ENCODE peak calls at places on chromosomes 11 and 22, in seven cellular contexts. One of them, this sample, is unnamed. For H4K20me1, the result is how much of the 10 kb centered on the place peaks cover.

GRCh38 chr11:100528872-100529416 is 158.1 kb upstream of the ARHGAP42 start:
- DNase-seq in mammary epithelial cell: no peak
- DNase-seq in DND-41: no peak
- DNase-seq in PC-3: no peak
- DNase-seq in IMR-90: no peak
- DNase-seq in GM23338: no peak
- DNase-seq in HCT116: no peak
- DNase-seq in this sample: no peak

GRCh38 chr11:113001709-113002108 is 40.5 kb downstream of the NCAM1 start:
- DNase-seq in mammary epithelial cell: no peak
- DNase-seq in DND-41: no peak
- DNase-seq in PC-3: no peak
- DNase-seq in IMR-90: no peak
- DNase-seq in GM23338: no peak
- DNase-seq in HCT116: no peak
- DNase-seq in this sample: no peak

GRCh38 chr11:87662287-87662686 is 513.0 kb downstream of the RAB38 start:
- DNase-seq in mammary epithelial cell: no peak
- DNase-seq in DND-41: no peak
- DNase-seq in PC-3: no peak
- DNase-seq in IMR-90: no peak
- DNase-seq in GM23338: no peak
- DNase-seq in HCT116: no peak
- DNase-seq in this sample: peak

GRCh38 chr22:48153726-48154125 is 1391.3 kb downstream of the TBC1D22A start:
- DNase-seq in mammary epithelial cell: no peak
- DNase-seq in DND-41: no peak
- DNase-seq in PC-3: no peak
- DNase-seq in IMR-90: no peak
- DNase-seq in GM23338: no peak
- DNase-seq in HCT116: no peak
- DNase-seq in this sample: no peak

GRCh38 chr11:30908272-30908671 is 322.1 kb upstream of the MPPED2 start:
- DNase-seq in mammary epithelial cell: no peak
- DNase-seq in DND-41: no peak
- DNase-seq in PC-3: no peak
- DNase-seq in IMR-90: no peak
- DNase-seq in GM23338: no peak
- DNase-seq in HCT116: no peak
- DNase-seq in this sample: no peak

GRCh38 chr11:76025068-76025467 is 181.2 kb downstream of the WNT11 start:
- DNase-seq in mammary epithelial cell: peak
- DNase-seq in DND-41: no peak
- DNase-seq in PC-3: no peak
- DNase-seq in IMR-90: peak
- DNase-seq in GM23338: no peak
- DNase-seq in HCT116: no peak
- DNase-seq in this sample: peak

GRCh38 chr11:7571640-7572000 is 57.8 kb downstream of the PPFIBP2 start:
- DNase-seq in mammary epithelial cell: peak
- DNase-seq in DND-41: peak
- DNase-seq in PC-3: peak
- DNase-seq in IMR-90: peak
- DNase-seq in GM23338: peak
- DNase-seq in HCT116: peak
- DNase-seq in this sample: no peak

GRCh38 chr11:16820324-16821092 is 82.1 kb downstream of the C11orf58 start:
- DNase-seq in mammary epithelial cell: peak
- DNase-seq in DND-41: peak
- DNase-seq in PC-3: peak
- DNase-seq in IMR-90: peak
- DNase-seq in GM23338: peak
- DNase-seq in HCT116: peak
- DNase-seq in this sample: peak

GRCh38 chr11:45208135-45208534 is 61.7 kb downstream of the PRDM11 start:
- DNase-seq in mammary epithelial cell: no peak
- DNase-seq in DND-41: no peak
- DNase-seq in PC-3: no peak
- DNase-seq in IMR-90: no peak
- DNase-seq in GM23338: peak
- DNase-seq in HCT116: no peak
- DNase-seq in this sample: no peak

GRCh38 chr11:12777208-12777874 is 103.1 kb downstream of the TEAD1 start:
- DNase-seq in mammary epithelial cell: peak
- DNase-seq in DND-41: no peak
- DNase-seq in PC-3: peak
- DNase-seq in IMR-90: peak
- DNase-seq in GM23338: no peak
- DNase-seq in HCT116: no peak
- DNase-seq in this sample: peak

GRCh38 chr11:12211331-12212065 is 101.1 kb downstream of the MICAL2 start:
- DNase-seq in mammary epithelial cell: no peak
- DNase-seq in DND-41: no peak
- DNase-seq in PC-3: no peak
- DNase-seq in IMR-90: no peak
- DNase-seq in GM23338: no peak
- DNase-seq in HCT116: no peak
- DNase-seq in this sample: no peak

GRCh38 chr11:1054143-1055108 is 17.9 kb upstream of the MUC6 start:
- DNase-seq in mammary epithelial cell: no peak
- DNase-seq in DND-41: no peak
- DNase-seq in PC-3: peak
- DNase-seq in IMR-90: no peak
- DNase-seq in GM23338: no peak
- DNase-seq in HCT116: no peak
- DNase-seq in this sample: peak

GRCh38 chr11:2975594-2975993 is 16.5 kb downstream of the NAP1L4 start:
- DNase-seq in mammary epithelial cell: no peak
- DNase-seq in DND-41: peak
- DNase-seq in PC-3: peak
- DNase-seq in IMR-90: peak
- DNase-seq in GM23338: peak
- DNase-seq in HCT116: peak
- DNase-seq in this sample: no peak

GRCh38 chr11:2540521-2541320 is 95.9 kb downstream of the KCNQ1 start:
- DNase-seq in mammary epithelial cell: no peak
- DNase-seq in DND-41: no peak
- DNase-seq in PC-3: no peak
- DNase-seq in IMR-90: no peak
- DNase-seq in GM23338: no peak
- DNase-seq in HCT116: no peak
- DNase-seq in this sample: peak

GRCh38 chr11:27467181-27467913 is 5.2 kb downstream of the LGR4 start:
- DNase-seq in mammary epithelial cell: no peak
- DNase-seq in DND-41: no peak
- DNase-seq in PC-3: no peak
- DNase-seq in IMR-90: no peak
- DNase-seq in GM23338: no peak
- DNase-seq in HCT116: no peak
- DNase-seq in this sample: no peak

GRCh38 chr22:48897959-48898358 is 929.7 kb downstream of the BRD1 start:
- DNase-seq in mammary epithelial cell: no peak
- DNase-seq in DND-41: no peak
- DNase-seq in PC-3: no peak
- DNase-seq in IMR-90: no peak
- DNase-seq in GM23338: no peak
- DNase-seq in HCT116: no peak
- DNase-seq in this sample: no peak

GRCh38 chr11:96221244-96222070 is 121.5 kb downstream of the MAML2 start:
- DNase-seq in mammary epithelial cell: no peak
- DNase-seq in DND-41: no peak
- DNase-seq in PC-3: no peak
- DNase-seq in IMR-90: no peak
- DNase-seq in GM23338: no peak
- DNase-seq in HCT116: no peak
- DNase-seq in this sample: no peak

GRCh38 chr22:24548812-24549211 is 6.1 kb downstream of the GUCD1 start:
- DNase-seq in mammary epithelial cell: no peak
- DNase-seq in DND-41: no peak
- DNase-seq in PC-3: no peak
- DNase-seq in IMR-90: no peak
- DNase-seq in GM23338: no peak
- DNase-seq in HCT116: no peak
- DNase-seq in this sample: peak

GRCh38 chr11:121700968-121701367 is 248.2 kb upstream of the SORL1-AS1 start:
- DNase-seq in mammary epithelial cell: no peak
- DNase-seq in DND-41: no peak
- DNase-seq in PC-3: no peak
- DNase-seq in IMR-90: no peak
- DNase-seq in GM23338: no peak
- DNase-seq in HCT116: no peak
- DNase-seq in this sample: no peak

GRCh38 chr11:93005239-93005638 is 35.8 kb downstream of the MTNR1B start:
- DNase-seq in mammary epithelial cell: peak
- DNase-seq in DND-41: no peak
- DNase-seq in PC-3: peak
- DNase-seq in IMR-90: peak
- DNase-seq in GM23338: no peak
- DNase-seq in HCT116: no peak
- DNase-seq in this sample: peak

GRCh38 chr11:123570939-123571590 is 83.4 kb downstream of the SCN3B start:
- DNase-seq in mammary epithelial cell: no peak
- DNase-seq in DND-41: no peak
- DNase-seq in PC-3: no peak
- DNase-seq in IMR-90: no peak
- DNase-seq in GM23338: no peak
- DNase-seq in HCT116: no peak
- DNase-seq in this sample: peak

GRCh38 chr11:27807594-27807993 is 107.3 kb upstream of the BDNF start:
- DNase-seq in mammary epithelial cell: no peak
- DNase-seq in DND-41: no peak
- DNase-seq in PC-3: no peak
- DNase-seq in IMR-90: peak
- DNase-seq in GM23338: no peak
- DNase-seq in HCT116: no peak
- DNase-seq in this sample: peak

GRCh38 chr11:13137778-13138400 is 128.8 kb downstream of the RASSF10 start:
- DNase-seq in mammary epithelial cell: peak
- DNase-seq in DND-41: no peak
- DNase-seq in PC-3: peak
- DNase-seq in IMR-90: peak
- DNase-seq in GM23338: no peak
- DNase-seq in HCT116: no peak
- DNase-seq in this sample: no peak

GRCh38 chr11:9577032-9577431 is 3.6 kb downstream of the WEE1 start:
- DNase-seq in mammary epithelial cell: peak
- DNase-seq in DND-41: no peak
- DNase-seq in PC-3: no peak
- DNase-seq in IMR-90: peak
- DNase-seq in GM23338: no peak
- DNase-seq in HCT116: no peak
- DNase-seq in this sample: peak
- H3K4me3 ChIP-seq in mammary epithelial cell: peak
- H3K4me3 ChIP-seq in DND-41: peak
- H3K4me3 ChIP-seq in PC-3: peak
- H3K4me3 ChIP-seq in IMR-90: peak
- H3K4me3 ChIP-seq in GM23338: peak
- H3K4me3 ChIP-seq in HCT116: no peak
- H3K4me3 ChIP-seq in this sample: peak

DNA sequence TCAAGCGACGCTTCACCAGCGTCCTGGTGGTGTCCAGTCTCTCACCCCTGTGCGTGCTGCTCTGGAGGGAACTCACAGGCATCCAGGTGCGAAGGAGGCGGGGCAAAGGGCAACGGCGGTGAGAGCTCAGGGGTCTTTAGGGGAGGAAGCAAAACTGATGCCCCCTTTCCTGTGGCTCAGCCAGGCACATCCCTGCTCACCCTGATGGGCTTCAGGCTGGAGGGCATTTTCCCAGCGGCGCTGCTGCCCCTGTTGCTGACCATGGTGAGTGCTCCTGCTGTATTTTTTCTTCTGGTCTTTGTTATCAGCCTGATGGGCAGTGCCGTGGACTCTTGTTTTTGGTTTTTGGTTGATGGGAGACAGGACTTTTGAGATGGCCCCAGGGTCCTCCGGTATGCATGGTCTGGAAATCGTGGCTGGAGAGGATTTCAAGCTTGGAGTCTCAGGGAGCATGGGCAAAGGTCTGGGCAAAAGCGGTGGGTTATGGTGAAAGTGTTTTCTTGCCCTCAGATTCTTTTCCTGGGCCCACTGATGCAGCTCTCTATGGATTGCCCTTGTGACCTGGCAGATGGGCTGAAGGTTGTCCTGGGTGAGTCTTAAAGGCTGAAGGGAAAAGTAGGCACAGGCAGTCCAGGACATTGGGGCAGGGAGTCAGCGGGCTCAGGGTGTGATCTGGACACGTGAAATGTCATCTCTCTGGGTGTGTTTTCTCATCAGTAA is 695 bp downstream of the RCE1 start:
- DNase-seq in mammary epithelial cell: no peak
- DNase-seq in DND-41: no peak
- DNase-seq in PC-3: no peak
- DNase-seq in IMR-90: no peak
- DNase-seq in GM23338: no peak
- DNase-seq in HCT116: no peak
- DNase-seq in this sample: peak
- TF ChIP-seq CTCF in mammary epithelial cell: no peak
- TF ChIP-seq CTCF in DND-41: no peak
- TF ChIP-seq CTCF in PC-3: no peak
- TF ChIP-seq CTCF in IMR-90: no peak
- TF ChIP-seq CTCF in GM23338: no peak
- TF ChIP-seq CTCF in HCT116: no peak
- TF ChIP-seq CTCF in this sample: no peak

DNA sequence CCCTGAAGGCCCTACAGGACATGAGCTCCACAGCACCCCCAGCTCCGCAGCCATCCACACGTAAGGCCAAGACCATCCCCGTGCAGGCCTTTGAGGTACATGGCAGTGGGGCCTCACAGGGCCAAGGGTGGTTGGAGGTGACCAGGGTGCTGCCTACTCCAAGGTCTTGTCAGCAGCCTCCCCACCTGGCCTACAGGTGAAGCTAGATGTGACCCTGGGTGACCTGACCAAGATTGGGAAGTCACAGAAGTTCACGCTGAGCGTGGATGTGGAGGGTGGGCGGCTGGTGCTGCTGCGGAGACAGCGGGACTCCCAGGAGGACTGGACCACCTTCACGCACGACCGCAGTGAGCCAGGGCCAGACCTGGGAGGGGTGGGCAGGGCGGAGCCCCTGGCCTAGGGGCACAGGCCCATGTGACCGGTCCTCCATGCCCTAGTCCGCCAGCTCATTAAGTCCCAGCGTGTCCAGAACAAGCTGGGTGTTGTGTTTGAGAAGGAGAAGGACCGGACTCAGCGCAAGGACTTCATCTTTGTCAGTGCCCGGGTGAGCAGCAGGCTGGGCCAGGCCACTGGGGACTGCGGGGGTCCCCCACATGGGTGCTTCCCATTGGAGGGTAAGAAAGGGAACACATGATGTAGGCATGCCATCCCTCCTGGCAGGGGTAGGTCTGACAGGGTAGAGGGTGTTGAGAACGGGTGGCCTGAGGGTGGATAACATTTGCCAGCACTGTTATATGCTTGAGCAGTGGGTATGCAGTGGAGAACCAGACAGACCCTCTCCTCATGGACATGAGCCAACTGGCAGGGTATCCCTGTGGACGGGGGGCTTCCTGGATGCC is 5.6 kb downstream of the INPPL1 start:
- DNase-seq in mammary epithelial cell: no peak
- DNase-seq in DND-41: no peak
- DNase-seq in PC-3: no peak
- DNase-seq in IMR-90: no peak
- DNase-seq in GM23338: no peak
- DNase-seq in HCT116: no peak
- DNase-seq in this sample: peak
- H4K20me1 ChIP-seq in mammary epithelial cell: under half
- H4K20me1 ChIP-seq in DND-41: under half
- H4K20me1 ChIP-seq in PC-3: under half
- H4K20me1 ChIP-seq in IMR-90: half or more
- H4K20me1 ChIP-seq in GM23338: under half
- H4K20me1 ChIP-seq in HCT116: under half
- H4K20me1 ChIP-seq in this sample: half or more

GRCh38 chr22:32801001-32801435 is 487 bp upstream of the TIMP3 start:
- DNase-seq in mammary epithelial cell: no peak
- DNase-seq in DND-41: no peak
- DNase-seq in PC-3: no peak
- DNase-seq in IMR-90: no peak
- DNase-seq in GM23338: no peak
- DNase-seq in HCT116: no peak
- DNase-seq in this sample: no peak
- H3K4me3 ChIP-seq in mammary epithelial cell: peak
- H3K4me3 ChIP-seq in DND-41: no peak
- H3K4me3 ChIP-seq in PC-3: no peak
- H3K4me3 ChIP-seq in IMR-90: peak
- H3K4me3 ChIP-seq in GM23338: peak
- H3K4me3 ChIP-seq in HCT116: no peak
- H3K4me3 ChIP-seq in this sample: peak